ENCODE peak calls at places on chromosome 15, in four cellular contexts. One of them, this sample, is unnamed.

GRCh38 chr15:72057548-72058091 is 60.3 kb downstream of the MYO9A start:
- DNase-seq in BJ: no peak
- DNase-seq in HCT116: no peak
- DNase-seq in body of pancreas: no peak
- DNase-seq in this sample: no peak

GRCh38 chr15:22980189-22981136 is at the start of gene CYFIP1:
- DNase-seq in BJ: no peak
- DNase-seq in HCT116: peak; percentile 61
- DNase-seq in body of pancreas: peak; percentile 92
- DNase-seq in this sample: peak; percentile 48

GRCh38 chr15:85828869-85829268 is 34.1 kb upstream of the KLHL25 start:
- DNase-seq in HCT116: no peak
- DNase-seq in BJ: no peak
- DNase-seq in body of pancreas: no peak
- DNase-seq in this sample: no peak

GRCh38 chr15:65097651-65098263 is 17.2 kb downstream of the UBAP1L start:
- DNase-seq in HCT116: no peak
- DNase-seq in body of pancreas: no peak
- DNase-seq in BJ: no peak
- DNase-seq in this sample: no peak

GRCh38 chr15:73582961-73583360 is 50.2 kb downstream of the NPTN start:
- DNase-seq in HCT116: no peak
- DNase-seq in body of pancreas: no peak
- DNase-seq in BJ: no peak
- DNase-seq in this sample: no peak

GRCh38 chr15:40313531-40314398 is 6.0 kb upstream of the PLCB2 start:
- DNase-seq in body of pancreas: peak; percentile 91
- DNase-seq in HCT116: no peak
- DNase-seq in BJ: no peak
- DNase-seq in this sample: no peak

GRCh38 chr15:67183443-67184169 is 70.9 kb downstream of the AAGAB start:
- DNase-seq in body of pancreas: no peak
- DNase-seq in HCT116: no peak
- DNase-seq in BJ: peak; percentile 82
- DNase-seq in this sample: no peak

GRCh38 chr15:89494941-89495637 is 1.3 kb downstream of the RHCG start:
- DNase-seq in HCT116: no peak
- DNase-seq in body of pancreas: no peak
- DNase-seq in BJ: no peak
- DNase-seq in this sample: no peak

GRCh38 chr15:57312323-57313133 is 63.8 kb upstream of the CGNL1 start:
- DNase-seq in HCT116: no peak
- DNase-seq in body of pancreas: no peak
- DNase-seq in BJ: no peak
- DNase-seq in this sample: no peak

GRCh38 chr15:60370804-60371700 is 26.7 kb downstream of the ANXA2 start:
- DNase-seq in BJ: peak; percentile 97
- DNase-seq in HCT116: peak; percentile 97
- DNase-seq in body of pancreas: peak; percentile 74
- DNase-seq in this sample: peak; percentile 94

GRCh38 chr15:89657691-89658200 is 2.5 kb upstream of the KIF7 start:
- DNase-seq in body of pancreas: no peak
- DNase-seq in BJ: no peak
- DNase-seq in HCT116: no peak
- DNase-seq in this sample: no peak

GRCh38 chr15:100897873-100898490 is 18.4 kb downstream of the ALDH1A3 start:
- DNase-seq in BJ: no peak
- DNase-seq in body of pancreas: no peak
- DNase-seq in HCT116: no peak
- DNase-seq in this sample: no peak

GRCh38 chr15:99429681-99430081 is 136.1 kb upstream of the MEF2A start:
- DNase-seq in BJ: no peak
- DNase-seq in body of pancreas: no peak
- DNase-seq in HCT116: no peak
- DNase-seq in this sample: no peak

GRCh38 chr15:77503240-77503639 is 82.6 kb downstream of the HMG20A start:
- DNase-seq in BJ: no peak
- DNase-seq in HCT116: no peak
- DNase-seq in body of pancreas: no peak
- DNase-seq in this sample: no peak

GRCh38 chr15:77502379-77503095 is 81.8 kb downstream of the HMG20A start:
- DNase-seq in HCT116: no peak
- DNase-seq in body of pancreas: no peak
- DNase-seq in BJ: no peak
- DNase-seq in this sample: no peak

GRCh38 chr15:77499087-77499765 is 78.5 kb downstream of the HMG20A start:
- DNase-seq in body of pancreas: no peak
- DNase-seq in HCT116: no peak
- DNase-seq in BJ: no peak
- DNase-seq in this sample: no peak

GRCh38 chr15:77503764-77504163 is 83.1 kb downstream of the HMG20A start:
- DNase-seq in HCT116: no peak
- DNase-seq in body of pancreas: no peak
- DNase-seq in BJ: no peak
- DNase-seq in this sample: no peak

DNA sequence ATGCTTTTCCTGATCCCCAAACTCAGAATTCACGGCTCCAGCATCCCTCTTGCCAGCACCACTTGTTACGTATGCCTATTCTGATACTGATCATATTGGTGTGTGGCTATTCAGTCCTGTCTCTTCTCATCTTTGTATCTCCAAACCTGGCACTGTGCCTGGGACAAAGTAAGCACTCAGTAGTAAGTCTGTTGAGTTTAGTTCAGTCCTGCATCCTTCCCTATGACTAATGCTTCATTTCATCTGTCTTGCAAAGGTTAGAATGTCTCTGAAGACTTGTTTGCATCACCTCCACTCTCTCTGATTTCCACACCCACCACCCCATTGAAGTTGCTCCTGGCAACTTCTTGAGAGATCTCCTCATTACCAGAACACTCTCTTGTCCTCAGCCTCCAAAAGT is 80.3 kb downstream of the HMG20A start:
- DNase-seq in BJ: no peak
- DNase-seq in HCT116: no peak
- DNase-seq in body of pancreas: no peak
- DNase-seq in this sample: no peak
- H3K27me3 ChIP-seq in BJ: no peaks in the 10 kb centered on the region
- H3K27me3 ChIP-seq in HCT116: no peaks in the 10 kb centered on the region
- H3K27me3 ChIP-seq in body of pancreas: no peaks in the 10 kb centered on the region
- H3K27me3 ChIP-seq in this sample: no peaks in the 10 kb centered on the region

DNA sequence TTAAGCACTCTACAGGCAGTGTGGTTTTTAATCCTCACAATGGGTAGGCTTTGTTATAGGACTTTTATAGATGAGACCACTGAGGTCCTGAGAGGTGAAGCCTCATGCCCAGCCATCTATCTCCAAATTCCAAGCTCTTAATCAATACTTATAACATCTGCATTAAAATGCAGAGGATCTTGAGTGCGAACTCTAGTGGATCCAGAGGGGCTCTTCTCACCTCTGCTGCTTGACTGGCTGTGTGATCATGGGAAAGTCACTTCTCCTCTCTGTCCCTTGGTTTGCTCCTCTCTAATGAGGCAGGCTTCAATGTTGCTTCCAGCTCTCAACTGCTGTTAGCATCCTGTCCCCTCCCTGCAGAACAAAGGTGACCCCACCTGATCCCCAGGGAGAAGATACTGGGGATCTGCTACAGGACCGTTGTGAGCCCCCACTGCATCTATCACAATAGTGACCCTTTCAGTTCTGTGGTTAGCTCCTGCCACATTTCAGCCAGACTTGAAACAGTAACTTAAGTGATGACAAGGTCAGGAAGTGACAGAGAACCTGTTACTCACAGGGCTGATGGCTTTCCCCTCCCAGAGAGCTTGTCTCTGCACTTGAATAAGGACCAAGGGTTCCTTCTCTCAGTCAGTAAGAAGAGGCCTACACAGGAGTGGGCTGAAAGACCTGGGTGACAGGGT is 1.3 kb downstream of the SLC27A2 start:
- DNase-seq in HCT116: no peak
- DNase-seq in BJ: no peak
- DNase-seq in body of pancreas: no peak
- DNase-seq in this sample: no peak
- H3K4me3 ChIP-seq in HCT116: peak overlapping the region; percentile 68
- H3K4me3 ChIP-seq in BJ: no peak overlapping the region
- H3K4me3 ChIP-seq in body of pancreas: no peak overlapping the region
- H3K4me3 ChIP-seq in this sample: no peak overlapping the region

DNA sequence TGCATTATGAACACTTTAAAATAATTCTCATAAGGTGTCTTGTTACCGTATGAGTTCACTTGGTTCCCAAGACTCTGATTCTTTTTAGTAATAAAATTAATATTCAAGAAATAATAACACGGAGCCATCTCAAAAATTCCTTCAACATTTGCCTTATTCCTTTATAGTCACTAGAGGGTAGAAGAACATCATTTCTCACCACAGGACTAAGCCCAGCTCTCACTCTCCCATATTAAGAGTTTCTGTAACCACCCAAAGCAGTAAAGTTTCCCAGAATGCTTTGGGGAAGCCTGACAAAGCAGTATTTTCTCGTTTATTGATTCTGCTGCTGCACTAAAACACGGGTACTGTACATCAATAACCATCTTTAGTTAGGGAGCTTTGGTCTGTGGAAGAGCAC is 114.9 kb downstream of the MCTP2 start:
- DNase-seq in BJ: no peak
- DNase-seq in body of pancreas: no peak
- DNase-seq in HCT116: no peak
- DNase-seq in this sample: no peak
- TF ChIP-seq CTCF in BJ: no peak
- TF ChIP-seq CTCF in body of pancreas: no peak
- TF ChIP-seq CTCF in HCT116: no peak
- TF ChIP-seq CTCF in this sample: no peak

GRCh38 chr15:70351391-70351790 is 253.7 kb upstream of the TLE3 start:
- DNase-seq in body of pancreas: no peak
- DNase-seq in HCT116: no peak
- DNase-seq in BJ: no peak
- DNase-seq in this sample: no peak

GRCh38 chr15:70353606-70354259 is 256.0 kb upstream of the TLE3 start:
- DNase-seq in body of pancreas: peak; percentile 56
- DNase-seq in HCT116: no peak
- DNase-seq in BJ: no peak
- DNase-seq in this sample: no peak

GRCh38 chr15:70355275-70355795 is 257.6 kb upstream of the TLE3 start:
- DNase-seq in BJ: no peak
- DNase-seq in body of pancreas: no peak
- DNase-seq in HCT116: no peak
- DNase-seq in this sample: no peak

GRCh38 chr15:70354260-70354894 is 256.7 kb upstream of the TLE3 start:
- DNase-seq in body of pancreas: no peak
- DNase-seq in BJ: no peak
- DNase-seq in HCT116: no peak
- DNase-seq in this sample: no peak

GRCh38 chr15:70351941-70352774 is 254.4 kb upstream of the TLE3 start:
- DNase-seq in HCT116: no peak
- DNase-seq in body of pancreas: no peak
- DNase-seq in BJ: no peak
- DNase-seq in this sample: no peak
- H3K27me3 ChIP-seq in HCT116: peaks cover 7% of the 10 kb centered on the region
- H3K27me3 ChIP-seq in body of pancreas: no peaks in the 10 kb centered on the region
- H3K27me3 ChIP-seq in BJ: peaks cover 27% of the 10 kb centered on the region
- H3K27me3 ChIP-seq in this sample: peaks cover 48% of the 10 kb centered on the region

This sample was measured in kidney epithelial cell.